ENCODE peak calls at places on chromosomes 7 and 10, in four cellular contexts. One of them, this sample, is unnamed.

GRCh38 chr10:90062786-90063185 is 361.4 kb downstream of the KIF20B start:
- DNase-seq in gastrocnemius medialis: no peak
- DNase-seq in BE2C: no peak
- DNase-seq in thoracic aorta: no peak
- DNase-seq in this sample: no peak

GRCh38 chr7:5424689-5425506 is 1.3 kb upstream of the TNRC18 start:
- DNase-seq in gastrocnemius medialis: no peak
- DNase-seq in BE2C: no peak
- DNase-seq in thoracic aorta: no peak
- DNase-seq in this sample: peak; percentile 74

GRCh38 chr10:3782099-3782455 is 2.9 kb downstream of the KLF6 start:
- DNase-seq in gastrocnemius medialis: no peak
- DNase-seq in BE2C: no peak
- DNase-seq in thoracic aorta: no peak
- DNase-seq in this sample: no peak

GRCh38 chr7:117124585-117125220 is 171.4 kb downstream of the ST7 start:
- DNase-seq in gastrocnemius medialis: peak; percentile 52
- DNase-seq in BE2C: peak; percentile 76
- DNase-seq in thoracic aorta: peak; percentile 74
- DNase-seq in this sample: peak; percentile 68

GRCh38 chr7:133854739-133855138 is 272.4 kb upstream of the LRGUK start:
- DNase-seq in gastrocnemius medialis: no peak
- DNase-seq in BE2C: no peak
- DNase-seq in thoracic aorta: no peak
- DNase-seq in this sample: no peak

GRCh38 chr7:82291931-82292330 is 151.6 kb downstream of the CACNA2D1 start:
- DNase-seq in gastrocnemius medialis: no peak
- DNase-seq in BE2C: no peak
- DNase-seq in thoracic aorta: no peak
- DNase-seq in this sample: no peak

GRCh38 chr7:139522830-139523198 is 671 bp upstream of the CLEC2L start:
- DNase-seq in gastrocnemius medialis: no peak
- DNase-seq in BE2C: no peak
- DNase-seq in thoracic aorta: no peak
- DNase-seq in this sample: no peak

GRCh38 chr7:140601566-140602174 is 38.9 kb downstream of the DENND2A start:
- DNase-seq in gastrocnemius medialis: no peak
- DNase-seq in BE2C: no peak
- DNase-seq in thoracic aorta: no peak
- DNase-seq in this sample: peak; percentile 32

GRCh38 chr7:122584852-122585251 is 114.1 kb downstream of the RNF133 start:
- DNase-seq in gastrocnemius medialis: no peak
- DNase-seq in BE2C: no peak
- DNase-seq in thoracic aorta: no peak
- DNase-seq in this sample: no peak

GRCh38 chr7:106170216-106170615 is 58.1 kb upstream of the SYPL1 start:
- DNase-seq in gastrocnemius medialis: no peak
- DNase-seq in BE2C: no peak
- DNase-seq in thoracic aorta: no peak
- DNase-seq in this sample: no peak

GRCh38 chr10:88389456-88389855 is 193.7 kb downstream of the RNLS start:
- DNase-seq in gastrocnemius medialis: peak; percentile 2
- DNase-seq in BE2C: peak; percentile 28
- DNase-seq in thoracic aorta: no peak
- DNase-seq in this sample: peak; percentile 20

DNA sequence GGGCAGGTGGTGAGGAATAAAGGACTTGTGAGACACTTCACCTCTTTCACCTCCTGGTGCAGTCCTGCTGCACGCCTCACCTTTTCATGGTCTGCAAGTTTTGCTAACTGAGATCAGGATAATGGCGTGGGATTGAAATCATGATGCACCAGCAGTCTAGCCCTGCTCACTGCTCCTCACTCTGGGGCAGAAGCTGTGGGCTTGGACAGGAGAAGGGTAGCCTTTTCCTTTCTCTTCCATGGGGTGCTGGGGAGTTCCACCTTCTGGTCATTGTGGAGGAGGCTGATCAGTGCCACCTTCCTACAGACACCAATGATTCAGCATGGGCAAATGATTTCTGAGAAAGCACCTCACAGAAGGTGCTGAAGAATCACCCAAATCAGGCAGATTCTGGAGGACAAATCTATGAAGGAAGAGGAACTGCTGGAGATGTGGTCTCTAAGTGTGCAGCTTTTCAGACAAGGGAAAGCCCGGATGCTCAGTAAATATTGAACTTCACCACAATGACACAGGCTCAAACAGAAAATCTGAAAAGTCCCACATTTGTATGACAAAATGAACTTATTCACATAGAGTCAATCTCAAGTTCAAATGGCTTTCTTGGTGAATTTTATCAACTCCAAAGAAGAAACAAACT is 19.7 kb downstream of the MBL2 start:
- DNase-seq in gastrocnemius medialis: no peak
- DNase-seq in BE2C: no peak
- DNase-seq in thoracic aorta: no peak
- DNase-seq in this sample: no peak
- H3K4me1 ChIP-seq in gastrocnemius medialis: no peaks in the 10 kb centered on the region
- H3K4me1 ChIP-seq in BE2C: no peaks in the 10 kb centered on the region
- H3K4me1 ChIP-seq in thoracic aorta: no peaks in the 10 kb centered on the region
- H3K4me1 ChIP-seq in this sample: no peaks in the 10 kb centered on the region

GRCh38 chr7:131638641-131639430 is 82.4 kb upstream of the PODXL start:
- DNase-seq in gastrocnemius medialis: no peak
- DNase-seq in BE2C: no peak
- DNase-seq in thoracic aorta: no peak
- DNase-seq in this sample: no peak
- H3K4me1 ChIP-seq in gastrocnemius medialis: no peaks in the 10 kb centered on the region
- H3K4me1 ChIP-seq in BE2C: no peaks in the 10 kb centered on the region
- H3K4me1 ChIP-seq in thoracic aorta: no peaks in the 10 kb centered on the region
- H3K4me1 ChIP-seq in this sample: no peaks in the 10 kb centered on the region

GRCh38 chr10:61052469-61053205 is 108.7 kb upstream of the RHOBTB1 start:
- DNase-seq in gastrocnemius medialis: no peak
- DNase-seq in BE2C: no peak
- DNase-seq in thoracic aorta: no peak
- DNase-seq in this sample: no peak
- H3K4me1 ChIP-seq in gastrocnemius medialis: no peaks in the 10 kb centered on the region
- H3K4me1 ChIP-seq in BE2C: no peaks in the 10 kb centered on the region
- H3K4me1 ChIP-seq in thoracic aorta: no peaks in the 10 kb centered on the region
- H3K4me1 ChIP-seq in this sample: no peaks in the 10 kb centered on the region

GRCh38 chr7:1666251-1666778 is 3.8 kb upstream of the ELFN1 start:
- DNase-seq in gastrocnemius medialis: no peak
- DNase-seq in BE2C: peak; percentile 20
- DNase-seq in thoracic aorta: no peak
- DNase-seq in this sample: peak; percentile 6
- H3K4me1 ChIP-seq in gastrocnemius medialis: peaks cover 26% of the 10 kb centered on the region
- H3K4me1 ChIP-seq in BE2C: no peaks in the 10 kb centered on the region
- H3K4me1 ChIP-seq in thoracic aorta: peaks cover 39% of the 10 kb centered on the region
- H3K4me1 ChIP-seq in this sample: no peaks in the 10 kb centered on the region

GRCh38 chr10:130707389-130707979 is 571.3 kb downstream of the GLRX3 start:
- DNase-seq in gastrocnemius medialis: no peak
- DNase-seq in BE2C: no peak
- DNase-seq in thoracic aorta: no peak
- DNase-seq in this sample: no peak
- H3K4me1 ChIP-seq in gastrocnemius medialis: no peaks in the 10 kb centered on the region
- H3K4me1 ChIP-seq in BE2C: no peaks in the 10 kb centered on the region
- H3K4me1 ChIP-seq in thoracic aorta: no peaks in the 10 kb centered on the region
- H3K4me1 ChIP-seq in this sample: no peaks in the 10 kb centered on the region

DNA sequence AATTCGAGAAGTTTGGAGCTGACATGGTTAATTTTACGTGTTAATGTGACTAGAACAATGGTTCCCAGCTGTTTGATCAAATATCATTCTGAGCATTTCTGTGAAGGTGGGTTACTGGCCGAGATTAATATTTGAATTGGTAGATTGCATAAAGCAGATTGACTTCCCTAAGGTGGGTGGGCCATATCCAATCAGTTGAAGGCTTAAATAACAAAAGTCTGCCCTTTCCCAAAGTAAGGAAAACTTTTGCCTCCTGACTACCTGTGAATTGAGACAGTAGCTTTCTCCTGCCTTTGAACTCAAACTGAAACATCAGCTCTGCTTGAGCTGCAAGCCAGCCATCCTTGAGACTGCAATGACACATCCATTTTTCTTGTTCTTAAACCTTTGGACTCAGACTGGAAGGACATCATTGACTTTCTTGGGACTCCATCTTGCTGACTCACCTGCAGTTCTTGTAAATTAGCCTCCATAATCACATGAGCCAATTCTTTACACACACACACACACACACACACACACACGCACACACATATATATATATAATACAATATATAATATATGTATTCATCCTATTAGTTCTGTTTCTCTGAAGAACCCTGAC is 63.0 kb upstream of the LRRTM3 start:
- DNase-seq in gastrocnemius medialis: no peak
- DNase-seq in BE2C: no peak
- DNase-seq in thoracic aorta: no peak
- DNase-seq in this sample: no peak
- H3K4me1 ChIP-seq in gastrocnemius medialis: no peaks in the 10 kb centered on the region
- H3K4me1 ChIP-seq in BE2C: no peaks in the 10 kb centered on the region
- H3K4me1 ChIP-seq in thoracic aorta: no peaks in the 10 kb centered on the region
- H3K4me1 ChIP-seq in this sample: no peaks in the 10 kb centered on the region

GRCh38 chr10:101294109-101294508 is 59.9 kb upstream of the BTRC start:
- DNase-seq in gastrocnemius medialis: no peak
- DNase-seq in BE2C: no peak
- DNase-seq in thoracic aorta: no peak
- DNase-seq in this sample: no peak
- H3K4me1 ChIP-seq in gastrocnemius medialis: peaks cover 25% of the 10 kb centered on the region
- H3K4me1 ChIP-seq in BE2C: no peaks in the 10 kb centered on the region
- H3K4me1 ChIP-seq in thoracic aorta: peaks cover 19% of the 10 kb centered on the region
- H3K4me1 ChIP-seq in this sample: peaks cover 12% of the 10 kb centered on the region

DNA sequence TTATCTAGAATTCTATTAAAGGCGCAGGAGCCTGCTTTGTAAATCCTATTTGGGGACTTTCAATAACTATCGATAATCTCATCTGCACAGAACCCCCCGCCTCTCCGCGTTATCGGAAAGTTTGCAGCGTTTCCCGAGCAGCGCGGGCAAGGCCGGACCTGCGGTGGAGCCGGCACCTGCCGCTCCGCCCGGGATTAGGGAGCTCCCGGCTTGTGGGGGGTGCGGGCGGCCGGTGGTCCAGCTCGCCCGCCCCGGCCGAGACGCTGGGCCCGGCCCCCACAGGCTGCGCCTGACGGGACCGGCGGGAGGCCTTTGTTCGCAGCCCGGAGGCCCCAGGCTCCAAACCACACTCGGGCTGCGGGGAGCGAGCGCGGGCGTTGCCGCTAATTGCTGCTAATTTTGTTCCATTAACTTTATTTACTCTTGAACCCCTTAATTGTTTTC is 9.5 kb downstream of the UNCX start:
- DNase-seq in gastrocnemius medialis: no peak
- DNase-seq in BE2C: no peak
- DNase-seq in thoracic aorta: no peak
- DNase-seq in this sample: no peak
- H3K4me1 ChIP-seq in gastrocnemius medialis: peaks cover 6% of the 10 kb centered on the region
- H3K4me1 ChIP-seq in BE2C: no peaks in the 10 kb centered on the region
- H3K4me1 ChIP-seq in thoracic aorta: peaks cover 15% of the 10 kb centered on the region
- H3K4me1 ChIP-seq in this sample: peaks cover 9% of the 10 kb centered on the region

GRCh38 chr10:37476285-37476684 is 350.9 kb downstream of the ANKRD30A start:
- DNase-seq in gastrocnemius medialis: no peak
- DNase-seq in BE2C: no peak
- DNase-seq in thoracic aorta: no peak
- DNase-seq in this sample: no peak
- H3K4me1 ChIP-seq in gastrocnemius medialis: no peaks in the 10 kb centered on the region
- H3K4me1 ChIP-seq in BE2C: no peaks in the 10 kb centered on the region
- H3K4me1 ChIP-seq in thoracic aorta: no peaks in the 10 kb centered on the region
- H3K4me1 ChIP-seq in this sample: no peaks in the 10 kb centered on the region